ENCODE peak calls at places on chromosome X, in six cellular contexts. Z is upper lobe of right lung, V is heart right ventricle, N is anterior cingulate cortex, U is NCI-H460, W is T-cell. M is an unnamed sample.

GRCh38 chrX:30735839-30736238 is 82.6 kb downstream of the GK start:
- DNase-seq in Z (no peak), V (peak), N (peak), U (peak), W (peak), M (peak)

GRCh38 chrX:2342281-2342688 is 158.5 kb downstream of the DHRSX start:
- DNase-seq in Z (no peak), V (peak), N (no peak), U (no peak), W (no peak), M (no peak)

GRCh38 chrX:8433296-8434094 is 31.1 kb upstream of the VCX3B start:
- DNase-seq in Z (no peak), V (no peak), N (no peak), U (no peak), W (no peak), M (no peak)

GRCh38 chrX:101658661-101659477 is 781 bp downstream of the ARMCX2 start:
- DNase-seq in Z (peak), V (peak), N (peak), U (peak), W (peak), M (peak)

GRCh38 chrX:16695079-16695676 is 17.3 kb downstream of the CTPS2 start:
- DNase-seq in Z (peak), V (peak), N (peak), U (peak), W (no peak), M (peak)

GRCh38 chrX:2320580-2321327 is 180.0 kb downstream of the DHRSX start:
- DNase-seq in Z (peak), V (peak), N (no peak), U (peak), W (no peak), M (no peak)

GRCh38 chrX:65690057-65690855 is 22.8 kb downstream of the MSN start:
- DNase-seq in Z (no peak), V (no peak), N (no peak), U (no peak), W (no peak), M (no peak)

GRCh38 chrX:40090050-40090804 is 7.5 kb downstream of the BCOR start:
- DNase-seq in Z (peak), V (peak), N (no peak), U (no peak), W (no peak), M (no peak)

GRCh38 chrX:101619336-101619735 is 1.5 kb upstream of the ARMCX6 start:
- DNase-seq in Z (no peak), V (peak), N (no peak), U (no peak), W (no peak), M (no peak)

GRCh38 chrX:16528620-16529019 is 121.3 kb upstream of the S100G start:
- DNase-seq in Z (no peak), V (no peak), N (no peak), U (no peak), W (peak), M (no peak)

GRCh38 chrX:3442685-3443084 is 96.2 kb upstream of the MXRA5 start:
- DNase-seq in Z (no peak), V (peak), N (no peak), U (no peak), W (no peak), M (no peak)

GRCh38 chrX:109393859-109394258 is 88.0 kb downstream of the GUCY2F start:
- DNase-seq in Z (no peak), V (no peak), N (no peak), U (no peak), W (no peak), M (no peak)

GRCh38 chrX:123203772-123204171 is 19.7 kb downstream of the GRIA3 start:
- DNase-seq in Z (no peak), V (no peak), N (no peak), U (no peak), W (no peak), M (no peak)

GRCh38 chrX:27399146-27399456 is 64.0 kb downstream of the PPP4R3C start:
- DNase-seq in Z (no peak), V (no peak), N (no peak), U (no peak), W (no peak), M (no peak)

GRCh38 chrX:150731795-150732194 is 38.6 kb downstream of the MTMR1 start:
- DNase-seq in Z (no peak), V (peak), N (no peak), U (no peak), W (no peak), M (no peak)

GRCh38 chrX:9340619-9341304 is 124.1 kb upstream of the TBL1X start:
- DNase-seq in Z (no peak), V (peak), N (peak), U (no peak), W (peak), M (no peak)

GRCh38 chrX:136146614-136147319 is 566 bp upstream of the FHL1 start:
- DNase-seq in Z (no peak), V (peak), N (peak), U (no peak), W (no peak), M (peak)

GRCh38 chrX:31931225-31931624 is 859.4 kb upstream of the FTHL17 start:
- DNase-seq in Z (no peak), V (no peak), N (no peak), U (no peak), W (no peak), M (no peak)